ENCODE peak calls at places on chromosomes 13 and 19, in nine cellular contexts. G, O, J, R, F, C, H, Y and S are unnamed samples.

GRCh38 chr13:39561971-39562370 is 41.0 kb downstream of the LHFPL6 start:
- DNase-seq in Y (no peak), J (no peak), F (no peak), R (no peak), G (no peak), H (no peak), O (no peak), C (peak; percentile 45), S (no peak)

GRCh38 chr13:31722684-31723083 is 16.6 kb upstream of the RXFP2 start:
- DNase-seq in F (no peak), J (no peak), O (peak; percentile 2), R (no peak), H (no peak), G (no peak), C (no peak), Y (peak; percentile 18), S (no peak)

GRCh38 chr19:2923510-2923909 is 21.3 kb downstream of the ZNF77 start:
- DNase-seq in H (peak; percentile 45), R (peak; percentile 76), J (no peak), Y (peak; percentile 58), O (peak; percentile 24), C (no peak), F (peak; percentile 19), G (no peak), S (peak; percentile 99)

GRCh38 chr19:58166268-58166667 is 15.7 kb upstream of the ZNF329 start:
- DNase-seq in O (no peak), G (no peak), J (no peak), F (no peak), R (no peak), Y (no peak), C (no peak), H (no peak), S (no peak)

GRCh38 chr13:62122434-62122833 is 706.8 kb upstream of the PCDH20 start:
- DNase-seq in J (no peak), F (no peak), G (no peak), O (no peak), Y (no peak), C (no peak), R (no peak), H (no peak), S (no peak)

GRCh38 chr19:4971424-4971793 is 2.5 kb downstream of the KDM4B start:
- DNase-seq in Y (no peak), J (peak; percentile 67), O (peak; percentile 17), H (no peak), C (no peak), R (no peak), G (no peak), F (peak; percentile 71), S (no peak)

GRCh38 chr13:27796544-27797227 is 4.4 kb downstream of the GSX1 start:
- DNase-seq in F (no peak), R (no peak), C (no peak), G (no peak), H (no peak), Y (no peak), J (no peak), O (no peak), S (no peak)

GRCh38 chr13:34334984-34335661 is 517.2 kb downstream of the RFC3 start:
- DNase-seq in O (no peak), Y (no peak), J (no peak), C (no peak), F (no peak), H (no peak), G (no peak), R (no peak), S (no peak)

GRCh38 chr13:19586904-19587634 is 25.7 kb upstream of the TPTE2 start:
- DNase-seq in G (no peak), F (peak; percentile 79), R (peak; percentile 33), J (no peak), C (no peak), O (peak; percentile 9), H (peak; percentile 34), Y (no peak), S (peak; percentile 46)

GRCh38 chr13:113649212-113649611 is 8.8 kb downstream of the ATP4B start:
- DNase-seq in H (no peak), R (no peak), G (no peak), F (peak; percentile 26), C (no peak), Y (no peak), J (no peak), O (no peak), S (no peak)

GRCh38 chr13:110387451-110388140 is 80.5 kb downstream of the COL4A2 start:
- DNase-seq in H (peak; percentile 84), C (no peak), F (no peak), G (no peak), O (peak; percentile 68), R (no peak), Y (peak; percentile 70), J (peak; percentile 29), S (no peak)

GRCh38 chr19:33441277-33441699 is 67.8 kb downstream of the CEBPG start:
- DNase-seq in F (peak; percentile 45), Y (no peak), G (no peak), C (no peak), J (no peak), H (no peak), O (no peak), R (no peak), S (no peak)

DNA sequence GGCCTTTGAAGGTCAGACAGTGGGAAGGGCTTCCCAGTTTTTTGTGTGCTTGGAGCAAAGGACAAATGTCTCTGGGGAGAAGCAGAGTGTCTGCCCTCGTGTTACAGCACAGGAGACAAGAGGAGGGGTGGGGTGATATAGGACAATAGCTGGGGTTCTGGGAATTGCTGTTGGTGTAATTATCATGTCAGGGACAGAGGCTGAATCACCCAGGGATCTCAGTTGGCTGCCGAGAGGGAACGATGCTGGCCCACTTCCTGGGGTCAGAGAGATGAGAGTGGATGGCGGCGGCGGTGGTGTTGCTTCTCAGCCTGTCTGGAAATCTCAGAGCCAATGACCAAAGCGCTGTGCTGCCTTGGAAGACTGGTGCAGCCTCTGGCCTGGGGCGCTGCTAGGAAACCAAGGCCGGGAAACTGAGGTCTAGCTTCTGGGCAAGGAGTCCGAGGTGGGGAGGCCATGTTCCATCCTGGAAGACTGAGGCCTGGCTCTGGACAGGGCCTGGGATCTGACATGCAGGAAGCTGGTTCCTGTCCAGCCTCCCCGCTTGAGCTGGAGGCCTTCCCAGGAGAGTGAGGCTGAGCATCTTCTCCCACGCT is 1.3 kb downstream of the INAFM1 start:
- DNase-seq in J (peak; percentile 23), H (peak; percentile 57), R (no peak), O (peak; percentile 56), C (no peak), G (no peak), Y (peak; percentile 70), F (no peak), S (peak; percentile 59)
- H3K4me3 ChIP-seq in J (no peak overlapping the region), H (no peak overlapping the region), R (no peak overlapping the region), O (peak overlapping the region; percentile 21), C (no peak overlapping the region), G (peak overlapping the region; percentile 57), Y (peak overlapping the region; percentile 50), F (no peak overlapping the region), S (peak overlapping the region; percentile 39)

DNA sequence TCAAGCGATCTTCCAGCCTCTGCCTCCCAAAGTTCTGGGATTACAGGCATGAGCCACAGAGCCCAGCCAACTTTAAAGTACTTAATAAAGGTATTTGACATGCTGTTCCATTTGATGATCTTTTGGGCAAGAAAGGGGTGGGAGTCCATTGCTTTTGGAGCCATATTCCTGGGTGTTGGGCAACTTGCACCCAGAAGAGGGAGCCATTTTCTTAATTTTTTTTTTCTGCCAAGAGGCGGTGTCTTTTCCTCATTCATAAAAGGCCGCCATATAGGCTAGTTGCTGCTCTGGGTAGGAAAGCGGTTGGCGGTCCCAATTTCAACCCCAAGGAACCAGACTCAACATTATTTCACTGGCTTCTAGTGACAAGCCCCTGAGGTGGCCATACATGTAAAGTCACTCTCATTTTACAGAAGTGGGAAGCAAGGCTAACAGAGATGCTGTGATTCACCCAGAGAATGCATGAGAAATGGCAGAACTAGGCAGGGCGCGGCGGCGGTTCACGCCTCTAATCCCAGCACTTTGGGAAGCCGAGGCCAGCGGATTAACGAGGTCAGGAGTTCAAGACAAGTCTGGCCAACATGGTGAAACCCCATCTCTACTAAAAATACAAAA is 139.6 kb downstream of the CACNA1A start:
- DNase-seq in R (no peak), H (peak; percentile 31), C (no peak), G (no peak), Y (peak; percentile 54), O (peak; percentile 27), J (no peak), F (no peak), S (peak; percentile 25)
- TF ChIP-seq CTCF in R (peak; percentile 52), H (peak; percentile 61), C (peak; percentile 62), G (peak; percentile 61), Y (peak; percentile 60), O (peak; percentile 57), J (no peak), F (no peak), S (peak; percentile 59)

GRCh38 chr19:12137541-12137940 is 2.6 kb downstream of the ZNF20 start:
- DNase-seq in G (no peak), O (no peak), C (no peak), Y (no peak), F (no peak), J (no peak), R (no peak), H (no peak), S (no peak)

GRCh38 chr19:12140545-12141404 is 625 bp upstream of the ZNF20 start:
- DNase-seq in R (peak; percentile 25), C (peak; percentile 52), G (peak; percentile 66), O (peak; percentile 83), F (peak; percentile 95), H (peak; percentile 80), J (peak; percentile 90), Y (peak; percentile 88), S (peak; percentile 80)

GRCh38 chr19:12139309-12139708 is 841 bp downstream of the ZNF20 start:
- DNase-seq in Y (no peak), F (no peak), R (no peak), O (peak; percentile 19), C (no peak), G (no peak), H (peak; percentile 8), J (no peak), S (no peak)

GRCh38 chr19:12139885-12140544 is at the start of gene ZNF20:
- DNase-seq in O (peak; percentile 94), G (peak; percentile 78), Y (peak; percentile 93), J (peak; percentile 98), H (peak; percentile 91), R (peak; percentile 66), F (peak; percentile 99), C (peak; percentile 67), S (peak; percentile 89)

GRCh38 chr19:12141405-12141736 is 1.2 kb upstream of the ZNF20 start:
- DNase-seq in C (no peak), F (no peak), G (no peak), Y (no peak), R (no peak), O (no peak), H (no peak), J (no peak), S (no peak)
- H3K4me3 ChIP-seq in C (no peak overlapping the region), F (no peak overlapping the region), G (no peak overlapping the region), Y (no peak overlapping the region), R (no peak overlapping the region), O (no peak overlapping the region), H (no peak overlapping the region), J (no peak overlapping the region), S (no peak overlapping the region)

DNA sequence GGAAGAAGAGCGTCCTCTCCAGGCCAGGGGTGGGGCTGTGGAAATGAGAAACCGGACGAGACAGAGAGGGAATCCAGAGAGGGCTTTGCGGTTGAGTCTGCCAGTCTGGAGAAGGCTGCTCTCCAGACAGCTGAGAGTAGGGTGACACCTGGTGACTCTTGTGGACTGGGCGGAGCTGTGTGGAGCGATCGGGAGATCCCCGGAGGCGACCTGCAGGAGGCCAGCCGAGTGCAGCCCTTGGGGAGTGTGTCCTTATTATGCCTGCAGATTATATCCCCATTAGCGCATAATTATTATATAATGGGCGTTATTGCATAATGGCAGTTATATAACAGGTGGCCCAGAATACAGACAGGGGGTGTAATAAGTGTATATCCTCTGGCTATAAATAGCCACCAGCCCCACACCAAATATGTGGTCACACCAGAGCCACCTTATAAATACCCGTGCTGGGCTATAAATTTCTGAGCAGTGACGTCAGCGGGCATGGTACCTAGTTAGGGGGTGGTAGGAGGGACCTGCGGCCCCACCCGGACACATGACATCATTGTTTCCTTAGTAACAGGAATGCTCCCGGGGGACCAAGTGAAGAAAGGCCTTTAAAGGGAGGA is 41.2 kb downstream of the NFIX start:
- DNase-seq in C (peak; percentile 76), G (no peak), J (peak; percentile 84), Y (peak; percentile 69), H (peak; percentile 29), O (peak; percentile 70), R (no peak), F (peak; percentile 90), S (peak; percentile 82)
- TF ChIP-seq CTCF in C (peak; percentile 30), G (no peak), J (peak; percentile 39), Y (no peak), H (no peak), O (peak; percentile 6), R (no peak), F (no peak), S (peak; percentile 37)